ENCODE peak calls at places on chromosomes 11 and 22, in ten cellular contexts. B is progenitor cell of endocrine pancreas, Y is H9, Q is endothelial cell, U is GM12865, N is brain microvascular endothelial cell, V is nephron progenitor cell, J is A549, C is psoas muscle, A is neural progenitor cell. W is an unnamed sample.

GRCh38 chr11:91686700-91687099 is 537.9 kb upstream of the FAT3 start:
- DNase-seq in Y (no peak), A (peak), B (no peak), V (no peak), N (no peak), C (no peak), Q (no peak), U (no peak), J (no peak), W (no peak)

GRCh38 chr22:32475428-32476010 is 908 bp downstream of the FBXO7 start:
- DNase-seq in Q (peak), U (peak), A (peak), N (no peak), C (no peak), Y (peak), J (peak), B (no peak), V (peak), W (peak)

GRCh38 chr11:34327804-34328631 is 29.8 kb downstream of the ABTB2 start:
- DNase-seq in C (peak), U (no peak), Y (no peak), B (no peak), A (no peak), V (no peak), J (no peak), Q (no peak), N (no peak), W (no peak)

GRCh38 chr11:1152316-1153104 is 5.2 kb upstream of the MUC5AC start:
- DNase-seq in B (peak), A (no peak), C (no peak), U (peak), Q (no peak), Y (peak), N (peak), J (peak), V (no peak), W (no peak)

GRCh38 chr22:49078076-49078710 is 749.5 kb downstream of the BRD1 start:
- DNase-seq in U (no peak), A (no peak), N (no peak), J (no peak), B (no peak), Q (no peak), Y (no peak), C (peak), V (no peak), W (no peak)

GRCh38 chr22:32643246-32643645 is 158.3 kb upstream of the TIMP3 start:
- DNase-seq in C (no peak), J (no peak), Q (no peak), Y (no peak), V (no peak), A (no peak), N (no peak), B (no peak), U (no peak), W (no peak)

GRCh38 chr11:115660072-115660805 is 156.0 kb upstream of the CADM1 start:
- DNase-seq in N (no peak), U (no peak), Q (peak), C (no peak), Y (peak), A (peak), B (no peak), V (peak), J (no peak), W (no peak)

GRCh38 chr11:19080579-19080993 is 20.1 kb upstream of the MRGPRX2 start:
- DNase-seq in A (no peak), Y (no peak), J (no peak), U (no peak), V (no peak), Q (no peak), C (no peak), B (no peak), N (no peak), W (no peak)

GRCh38 chr11:124075841-124076571 is 34.9 kb upstream of the OR10G7 start:
- DNase-seq in Y (peak), V (no peak), Q (no peak), U (peak), B (no peak), A (no peak), J (peak), C (peak), N (no peak), W (no peak)

GRCh38 chr11:130510407-130511006 is 62.1 kb downstream of the ADAMTS15 start:
- DNase-seq in Q (no peak), J (no peak), V (no peak), N (peak), Y (no peak), A (no peak), U (no peak), C (no peak), B (no peak), W (no peak)

GRCh38 chr11:123060265-123061000 is 1.5 kb downstream of the HSPA8 start:
- DNase-seq in C (no peak), Q (no peak), J (no peak), B (no peak), U (no peak), V (no peak), N (no peak), A (no peak), Y (no peak), W (no peak)

GRCh38 chr11:11441091-11441490 is 88.0 kb upstream of the CSNK2A3 start:
- DNase-seq in J (no peak), U (no peak), C (no peak), B (no peak), Y (no peak), Q (no peak), N (no peak), V (no peak), A (no peak), W (no peak)

GRCh38 chr11:125315088-125315740 is 150.7 kb downstream of the PKNOX2 start:
- DNase-seq in C (peak), A (no peak), J (no peak), Q (no peak), Y (no peak), N (peak), U (no peak), B (no peak), V (no peak), W (no peak)

GRCh38 chr11:70734911-70735310 is 336.6 kb downstream of the CTTN start:
- DNase-seq in Y (no peak), J (no peak), N (no peak), B (no peak), V (no peak), Q (no peak), U (no peak), A (no peak), C (no peak), W (no peak)

GRCh38 chr11:104333977-104334376 is 170.0 kb upstream of the PDGFD start:
- DNase-seq in J (peak), N (no peak), C (no peak), V (no peak), U (peak), B (no peak), Y (peak), A (no peak), Q (peak), W (no peak)
- TF ChIP-seq CTCF in J (no peak), N (peak), C (no peak), V (peak), U (peak), B (peak), Y (peak), A (peak), Q (peak), W (peak)

GRCh38 chr11:108220721-108221346 is 1.6 kb downstream of the NPAT start:
- DNase-seq in C (no peak), V (no peak), Y (no peak), Q (no peak), J (no peak), U (peak), B (no peak), N (no peak), A (no peak), W (no peak)
- TF ChIP-seq CTCF in C (no peak), V (no peak), Y (no peak), Q (no peak), J (no peak), U (peak), B (no peak), N (no peak), A (no peak), W (no peak)

GRCh38 chr11:20363149-20363499 is 390 bp upstream of the HTATIP2 start:
- DNase-seq in A (no peak), Y (no peak), B (no peak), V (no peak), C (no peak), Q (no peak), J (no peak), U (no peak), N (no peak), W (no peak)

GRCh38 chr11:20367313-20367948 is 3.9 kb downstream of the HTATIP2 start:
- DNase-seq in Q (no peak), B (no peak), N (peak), U (no peak), C (no peak), A (no peak), Y (no peak), J (peak), V (no peak), W (no peak)

GRCh38 chr11:20362481-20362880 is 1.0 kb upstream of the HTATIP2 start:
- DNase-seq in N (no peak), Q (no peak), J (no peak), U (no peak), Y (no peak), C (no peak), V (no peak), B (no peak), A (no peak), W (no peak)

GRCh38 chr11:20363500-20364411 is at the start of gene HTATIP2:
- DNase-seq in V (peak), B (peak), C (peak), N (no peak), Y (peak), A (peak), U (peak), Q (peak), J (peak), W (peak)

DNA sequence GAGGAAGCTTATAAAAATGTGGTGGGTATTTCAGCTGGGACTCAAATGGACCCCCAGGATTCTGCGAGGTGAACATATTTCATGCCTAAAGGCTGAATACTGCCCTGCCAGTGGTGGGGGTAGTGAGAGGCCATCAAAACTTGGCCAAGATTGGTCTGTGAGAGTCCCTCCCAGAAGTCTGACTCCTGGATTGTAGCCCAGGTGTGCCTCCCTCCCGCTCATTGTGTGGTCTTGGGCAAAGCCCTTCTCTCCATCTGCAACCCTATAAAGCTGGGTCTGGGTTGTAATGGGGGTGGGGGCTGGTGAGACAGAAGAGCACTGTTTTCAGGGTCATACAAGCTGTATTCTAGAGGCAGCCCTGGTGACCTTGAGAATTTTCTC is 888 bp downstream of the HTATIP2 start:
- DNase-seq in V (no peak), B (no peak), N (no peak), A (no peak), C (no peak), Y (peak), Q (no peak), J (no peak), U (no peak), W (no peak)
- TF ChIP-seq CTCF in V (no peak), B (no peak), N (no peak), A (no peak), C (no peak), Y (no peak), Q (no peak), J (no peak), U (no peak), W (no peak)

GRCh38 chr11:62974848-62975522 is 9.8 kb downstream of the SLC22A6 start:
- DNase-seq in U (peak), C (peak), J (peak), A (peak), Y (peak), N (no peak), Q (peak), B (no peak), V (peak), W (no peak)
- TF ChIP-seq CTCF in U (peak), C (peak), J (peak), A (peak), Y (peak), N (peak), Q (no peak), B (peak), V (peak), W (peak)

GRCh38 chr11:69663326-69663725 is 11.8 kb downstream of the LTO1 start:
- DNase-seq in V (no peak), N (no peak), U (no peak), Q (no peak), C (peak), B (no peak), Y (no peak), J (no peak), A (no peak), W (no peak)

GRCh38 chr11:69661413-69661715 is 13.8 kb downstream of the LTO1 start:
- DNase-seq in Q (no peak), B (no peak), N (no peak), A (no peak), J (no peak), V (no peak), U (no peak), C (peak), Y (no peak), W (no peak)

GRCh38 chr11:69662806-69663205 is 12.3 kb downstream of the LTO1 start:
- DNase-seq in C (peak), Q (no peak), J (no peak), U (no peak), A (no peak), V (no peak), B (no peak), Y (no peak), N (no peak), W (no peak)

GRCh38 chr11:69664103-69664775 is 10.9 kb downstream of the LTO1 start:
- DNase-seq in V (no peak), J (no peak), U (no peak), C (peak), B (no peak), Y (no peak), A (no peak), Q (no peak), N (no peak), W (no peak)

GRCh38 chr11:69662021-69662698 is 13.0 kb downstream of the LTO1 start:
- DNase-seq in A (peak), V (no peak), C (peak), Y (peak), N (no peak), B (no peak), J (no peak), Q (no peak), U (no peak), W (no peak)
- TF ChIP-seq CTCF in A (peak), V (peak), C (no peak), Y (peak), N (peak), B (peak), J (no peak), Q (peak), U (no peak), W (peak)

GRCh38 chr22:44359496-44360110 is 46.9 kb upstream of the SHISAL1 start:
- DNase-seq in U (no peak), Q (no peak), V (no peak), C (peak), B (no peak), N (no peak), A (no peak), J (no peak), Y (no peak), W (no peak)

GRCh38 chr22:44358723-44359440 is 46.1 kb upstream of the SHISAL1 start:
- DNase-seq in Q (no peak), C (peak), V (no peak), A (no peak), N (no peak), B (no peak), J (no peak), Y (no peak), U (no peak), W (no peak)

GRCh38 chr22:44357962-44358553 is 45.3 kb upstream of the SHISAL1 start:
- DNase-seq in J (no peak), U (no peak), Y (no peak), C (peak), B (no peak), Q (no peak), N (no peak), A (peak), V (no peak), W (no peak)

GRCh38 chr22:44355688-44356070 is 42.9 kb upstream of the SHISAL1 start:
- DNase-seq in N (no peak), A (no peak), C (peak), Y (no peak), U (no peak), Q (no peak), B (no peak), V (no peak), J (no peak), W (no peak)

DNA sequence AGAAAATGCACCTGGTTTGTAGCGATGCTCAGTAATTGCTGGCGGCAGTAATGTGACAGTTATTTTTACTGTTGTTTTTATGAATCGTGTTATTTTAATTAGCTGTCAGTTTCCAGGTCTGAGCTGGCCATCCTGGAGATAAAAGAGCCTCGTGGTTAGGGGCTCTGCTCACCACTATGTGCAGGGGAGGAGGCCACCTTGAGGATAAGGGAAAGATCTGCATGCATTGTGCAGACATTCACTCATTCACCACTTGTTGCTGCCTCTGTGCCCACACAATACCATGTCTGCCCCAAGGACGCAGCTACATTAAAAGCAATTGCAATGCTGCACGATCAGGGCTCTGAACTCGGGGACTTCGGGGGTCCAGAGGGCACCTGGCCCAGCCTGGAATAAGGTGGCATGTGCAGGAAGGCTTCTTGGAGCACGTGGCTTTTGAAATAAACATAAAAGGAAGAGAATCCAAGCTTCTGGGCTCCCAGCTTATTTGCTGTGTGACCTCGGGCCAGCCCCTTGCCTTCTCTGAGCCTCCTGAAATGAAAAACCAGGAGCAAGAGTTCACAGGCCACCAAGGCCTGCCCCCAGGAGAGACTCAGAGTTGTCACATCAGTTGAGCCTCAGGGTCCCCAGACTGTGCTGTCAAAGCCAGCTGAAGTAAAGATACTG is 44.7 kb upstream of the SHISAL1 start:
- DNase-seq in C (peak), A (peak), Y (no peak), B (no peak), U (no peak), V (no peak), Q (no peak), N (no peak), J (no peak), W (no peak)
- TF ChIP-seq CTCF in C (no peak), A (peak), Y (peak), B (no peak), U (no peak), V (no peak), Q (no peak), N (peak), J (no peak), W (peak)

GRCh38 chr22:37633693-37634504 is 5.6 kb upstream of the SH3BP1 start:
- DNase-seq in C (peak), Y (peak), U (peak), B (peak), N (peak), V (peak), Q (no peak), A (peak), J (no peak), W (peak)
- TF ChIP-seq CTCF in C (no peak), Y (no peak), U (peak), B (peak), N (peak), V (no peak), Q (no peak), A (peak), J (no peak), W (no peak)

GRCh38 chr11:128324051-128324481 is 263.3 kb downstream of the ETS1 start:
- DNase-seq in A (no peak), N (no peak), B (no peak), C (no peak), Q (no peak), J (no peak), U (no peak), Y (no peak), V (no peak), W (no peak)

GRCh38 chr11:128327274-128327673 is 260.1 kb downstream of the ETS1 start:
- DNase-seq in Q (no peak), V (no peak), A (no peak), U (no peak), J (no peak), C (no peak), B (no peak), Y (no peak), N (no peak), W (no peak)

GRCh38 chr11:128326791-128327190 is 260.6 kb downstream of the ETS1 start:
- DNase-seq in B (no peak), U (no peak), J (no peak), C (no peak), Q (no peak), V (no peak), A (no peak), N (no peak), Y (no peak), W (no peak)

GRCh38 chr11:128324531-128325141 is 262.7 kb downstream of the ETS1 start:
- DNase-seq in Q (no peak), J (no peak), V (no peak), Y (no peak), B (no peak), U (no peak), N (no peak), A (no peak), C (no peak), W (no peak)

GRCh38 chr11:128323381-128323780 is 264.0 kb downstream of the ETS1 start:
- DNase-seq in A (no peak), U (peak), N (peak), Y (no peak), Q (no peak), J (peak), B (no peak), V (no peak), C (no peak), W (no peak)
- TF ChIP-seq CTCF in A (peak), U (peak), N (peak), Y (peak), Q (no peak), J (no peak), B (no peak), V (no peak), C (no peak), W (no peak)

DNA sequence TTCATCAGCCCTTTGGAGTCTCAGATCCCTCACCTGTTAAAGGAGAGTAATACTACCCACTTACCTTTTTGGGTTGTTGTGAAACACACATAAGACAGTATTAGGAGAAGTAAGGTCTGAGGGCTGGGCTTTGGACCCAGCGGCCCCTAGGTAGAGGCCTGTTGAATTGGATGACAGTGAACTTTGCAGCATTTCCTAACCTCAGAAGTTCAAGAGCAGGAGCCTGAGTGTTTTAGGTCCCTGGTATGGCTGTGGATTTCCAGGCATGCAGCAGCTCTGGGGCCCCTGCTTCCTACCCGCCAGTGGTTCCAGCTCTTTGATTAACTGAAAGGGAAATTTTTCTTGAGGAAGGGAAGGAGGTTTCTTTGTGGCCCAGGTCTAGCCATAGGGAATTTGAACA is 58.9 kb downstream of the TEAD1 start:
- DNase-seq in U (no peak), Y (no peak), J (no peak), B (no peak), A (no peak), V (no peak), C (no peak), Q (no peak), N (no peak), W (no peak)
- TF ChIP-seq CTCF in U (no peak), Y (no peak), J (no peak), B (no peak), A (no peak), V (no peak), C (no peak), Q (no peak), N (no peak), W (no peak)